ENCODE peak calls at places on chromosomes 7 and 10, in six cellular contexts. D, A, E, P, S and T are unnamed samples.

GRCh38 chr7:138208010-138208634 is 131.9 kb downstream of the AKR1D1 start:
- DNase-seq in D (no peak), A (no peak), E (no peak), P (no peak), S (no peak), T (no peak)

GRCh38 chr7:2007526-2007925 is 225.2 kb downstream of the MAD1L1 start:
- DNase-seq in D (no peak), A (no peak), E (no peak), P (no peak), S (no peak), T (no peak)

GRCh38 chr7:1662101-1662500 is 8.0 kb upstream of the ELFN1 start:
- DNase-seq in D (no peak), A (no peak), E (peak), P (no peak), S (no peak), T (no peak)

GRCh38 chr7:101947899-101948298 is 130.5 kb downstream of the CUX1 start:
- DNase-seq in D (peak), A (no peak), E (peak), P (peak), S (peak), T (no peak)

GRCh38 chr7:100583132-100584045 is 2.5 kb downstream of the LRCH4 start:
- DNase-seq in D (peak), A (no peak), E (peak), P (peak), S (peak), T (no peak)

GRCh38 chr10:6494934-6495592 is 85.0 kb downstream of the PRKCQ start:
- DNase-seq in D (no peak), A (no peak), E (no peak), P (peak), S (no peak), T (no peak)

GRCh38 chr10:525565-526315 is 163.7 kb downstream of the DIP2C start:
- DNase-seq in D (no peak), A (no peak), E (peak), P (no peak), S (no peak), T (peak)

GRCh38 chr7:19362099-19362498 is 216.9 kb upstream of the FERD3L start:
- DNase-seq in D (no peak), A (no peak), E (no peak), P (no peak), S (no peak), T (no peak)

GRCh38 chr7:131723926-131724325 is 167.5 kb upstream of the PODXL start:
- DNase-seq in D (no peak), A (no peak), E (no peak), P (no peak), S (no peak), T (no peak)

GRCh38 chr10:130230036-130230435 is 93.8 kb downstream of the GLRX3 start:
- DNase-seq in D (no peak), A (no peak), E (no peak), P (no peak), S (peak), T (no peak)

GRCh38 chr10:49113741-49114141 is 1.6 kb downstream of the VSTM4 start:
- DNase-seq in D (no peak), A (no peak), E (no peak), P (no peak), S (no peak), T (no peak)
- H3K4me3 ChIP-seq in D (peak), A (no peak), E (no peak), P (no peak), S (no peak), T (no peak)

GRCh38 chr7:71206183-71206582 is 74.2 kb downstream of the GALNT17 start:
- DNase-seq in D (no peak), A (no peak), E (no peak), P (no peak), S (no peak), T (no peak)
- H3K4me3 ChIP-seq in D (no peak), A (no peak), E (no peak), P (no peak), S (no peak), T (no peak)

GRCh38 chr10:32985341-32985764 is 27.3 kb upstream of the ITGB1 start:
- DNase-seq in D (no peak), A (no peak), E (no peak), P (no peak), S (no peak), T (no peak)
- H3K4me3 ChIP-seq in D (no peak), A (no peak), E (no peak), P (no peak), S (no peak), T (no peak)

GRCh38 chr7:41702635-41703371 is at the start of gene INHBA:
- DNase-seq in D (no peak), A (peak), E (no peak), P (no peak), S (no peak), T (no peak)

GRCh38 chr7:41709621-41710020 is 6.7 kb upstream of the INHBA start:
- DNase-seq in D (no peak), A (peak), E (no peak), P (no peak), S (no peak), T (no peak)

GRCh38 chr7:41705109-41705871 is 2.4 kb upstream of the INHBA start:
- DNase-seq in D (peak), A (peak), E (peak), P (peak), S (peak), T (peak)

GRCh38 chr7:41708621-41709358 is 5.9 kb upstream of the INHBA start:
- DNase-seq in D (no peak), A (no peak), E (no peak), P (no peak), S (no peak), T (no peak)

GRCh38 chr7:41706228-41706930 is 3.5 kb upstream of the INHBA start:
- DNase-seq in D (no peak), A (no peak), E (no peak), P (no peak), S (no peak), T (no peak)
- H3K4me3 ChIP-seq in D (peak), A (peak), E (no peak), P (no peak), S (no peak), T (peak)

GRCh38 chr10:126179637-126180036 is 208.6 kb downstream of the ADAM12 start:
- DNase-seq in D (no peak), A (no peak), E (no peak), P (no peak), S (no peak), T (no peak)
- H3K4me3 ChIP-seq in D (no peak), A (no peak), E (no peak), P (no peak), S (no peak), T (no peak)

GRCh38 chr10:124095096-124095495 is 1.7 kb upstream of the CHST15 start:
- DNase-seq in D (no peak), A (no peak), E (no peak), P (no peak), S (no peak), T (no peak)
- H3K4me3 ChIP-seq in D (no peak), A (no peak), E (no peak), P (no peak), S (no peak), T (no peak)